ENCODE peak calls at places on chromosomes 11 and 22, in eight cellular contexts. H is mucosa of descending colon, L is uterus, U is HL-60, B is MM.1S, T is glutamatergic neuron, N is tibial artery, F is kidney. I is an unnamed sample.

GRCh38 chr22:49825944-49826602 is 1.6 kb downstream of the BRD1 start:
- DNase-seq in H (peak; percentile 62), L (no peak), U (peak; percentile 38), B (peak; percentile 26), T (no peak), N (no peak), F (peak; percentile 79), I (no peak)

GRCh38 chr22:35541254-35541748 is 670 bp downstream of the RASD2 start:
- DNase-seq in H (peak; percentile 63), L (no peak), U (no peak), B (no peak), T (no peak), N (no peak), F (no peak), I (no peak)

GRCh38 chr11:32838505-32839274 is 9.0 kb downstream of the PRRG4 start:
- DNase-seq in H (no peak), L (no peak), U (no peak), B (no peak), T (no peak), N (no peak), F (no peak), I (no peak)

GRCh38 chr11:131511794-131512193 is 141.4 kb downstream of the NTM start:
- DNase-seq in H (peak; percentile 57), L (no peak), U (peak; percentile 20), B (peak; percentile 88), T (peak; percentile 70), N (no peak), F (no peak), I (no peak)

GRCh38 chr11:126592496-126593410 is 237.3 kb downstream of the ST3GAL4 start:
- DNase-seq in H (no peak), L (no peak), U (no peak), B (no peak), T (no peak), N (no peak), F (no peak), I (no peak)

GRCh38 chr11:57213282-57214086 is 23.6 kb downstream of the APLNR start:
- DNase-seq in H (no peak), L (no peak), U (peak; percentile 33), B (no peak), T (peak; percentile 76), N (no peak), F (no peak), I (no peak)

GRCh38 chr22:17820879-17821439 is 46.7 kb upstream of the BID start:
- DNase-seq in H (no peak), L (no peak), U (no peak), B (no peak), T (no peak), N (no peak), F (no peak), I (no peak)

GRCh38 chr22:48198489-48199459 is 1436.3 kb downstream of the TBC1D22A start:
- DNase-seq in H (no peak), L (no peak), U (peak; percentile 48), B (no peak), T (no peak), N (no peak), F (no peak), I (no peak)

GRCh38 chr22:40975346-40975745 is 24.2 kb downstream of the RBX1 start:
- DNase-seq in H (no peak), L (no peak), U (no peak), B (no peak), T (no peak), N (no peak), F (no peak), I (peak; percentile 13)

GRCh38 chr11:34044664-34045485 is 6.7 kb upstream of the CAPRIN1 start:
- DNase-seq in H (no peak), L (no peak), U (peak; percentile 75), B (peak; percentile 36), T (peak; percentile 43), N (peak; percentile 24), F (no peak), I (peak; percentile 77)

GRCh38 chr22:40243891-40244290 is 66.2 kb downstream of the TNRC6B start:
- DNase-seq in H (no peak), L (no peak), U (peak; percentile 77), B (peak; percentile 46), T (no peak), N (no peak), F (no peak), I (no peak)

GRCh38 chr11:45179686-45180085 is 33.2 kb downstream of the PRDM11 start:
- DNase-seq in H (no peak), L (no peak), U (no peak), B (no peak), T (no peak), N (no peak), F (no peak), I (no peak)

GRCh38 chr11:14980854-14981253 is 8.7 kb upstream of the CALCA start:
- DNase-seq in H (no peak), L (no peak), U (no peak), B (no peak), T (no peak), N (no peak), F (no peak), I (peak; percentile 38)

GRCh38 chr11:32232516-32232915 is 141.6 kb downstream of the RCN1 start:
- DNase-seq in H (no peak), L (no peak), U (no peak), B (no peak), T (no peak), N (no peak), F (no peak), I (no peak)

GRCh38 chr11:118379497-118379896 is 20.1 kb downstream of the UBE4A start:
- DNase-seq in H (no peak), L (no peak), U (no peak), B (no peak), T (no peak), N (no peak), F (no peak), I (no peak)

GRCh38 chr22:37641251-37641949 is 1.9 kb downstream of the SH3BP1 start:
- DNase-seq in H (peak; percentile 73), L (no peak), U (no peak), B (no peak), T (no peak), N (no peak), F (no peak), I (no peak)

GRCh38 chr22:37638351-37639069 is 959 bp upstream of the SH3BP1 start:
- DNase-seq in H (peak; percentile 84), L (no peak), U (no peak), B (peak; percentile 76), T (no peak), N (no peak), F (no peak), I (no peak)

GRCh38 chr22:37639771-37640590 is 512 bp downstream of the SH3BP1 start:
- DNase-seq in H (peak; percentile 71), L (no peak), U (peak; percentile 85), B (no peak), T (no peak), N (no peak), F (no peak), I (no peak)

GRCh38 chr22:37639070-37639760 is at the start of gene SH3BP1:
- DNase-seq in H (peak; percentile 89), L (peak; percentile 71), U (no peak), B (peak; percentile 52), T (peak; percentile 72), N (no peak), F (peak; percentile 89), I (no peak)

DNA sequence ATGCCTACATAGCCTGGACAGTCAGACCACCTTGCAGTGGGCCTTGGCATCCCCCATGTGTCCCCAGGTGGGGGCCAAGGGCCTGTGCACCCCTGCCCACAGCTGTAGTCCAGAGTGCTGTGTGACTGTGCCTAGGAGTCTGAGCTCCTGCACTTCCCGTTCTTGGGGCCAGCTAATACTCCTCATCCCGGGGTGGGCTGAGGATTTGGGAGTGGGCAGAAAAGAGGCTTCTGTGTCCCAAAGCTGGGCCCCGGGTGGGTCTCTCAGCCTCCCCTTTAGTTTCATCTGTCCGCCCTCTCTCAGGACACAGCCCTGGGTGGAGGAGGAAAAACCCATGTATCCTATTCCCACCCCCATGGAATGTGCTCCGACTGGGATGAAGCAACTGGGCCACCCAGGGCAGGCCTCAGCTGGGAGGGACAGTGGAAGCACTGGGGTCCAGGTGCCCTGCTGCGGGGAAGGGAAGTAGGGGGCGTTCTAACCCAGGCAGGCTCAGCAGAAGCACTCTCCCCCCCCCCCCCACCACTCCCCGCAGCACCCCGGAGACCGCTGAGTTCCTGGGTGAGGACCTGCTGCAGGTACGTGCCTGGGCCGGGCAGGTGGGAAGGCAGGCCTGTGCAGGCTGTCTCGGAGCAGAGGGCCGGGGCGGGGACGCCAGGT is 1.3 kb downstream of the SH3BP1 start:
- DNase-seq in H (peak; percentile 68), L (no peak), U (no peak), B (no peak), T (no peak), N (no peak), F (no peak), I (no peak)
- TF ChIP-seq CTCF in H (no peak), L (no peak), U (no peak), B (no peak), T (no peak), N (no peak), F (no peak), I (no peak)

GRCh38 chr11:27694992-27695391 is 5.3 kb downstream of the BDNF start:
- DNase-seq in H (no peak), L (no peak), U (no peak), B (no peak), T (no peak), N (no peak), F (no peak), I (no peak)
- TF ChIP-seq CTCF in H (no peak), L (no peak), U (peak; percentile 9), B (peak; percentile 40), T (no peak), N (no peak), F (no peak), I (peak; percentile 39)

GRCh38 chr11:38416141-38416540 is 1818.1 kb upstream of the RAG2 start:
- DNase-seq in H (no peak), L (no peak), U (no peak), B (no peak), T (no peak), N (no peak), F (no peak), I (no peak)

GRCh38 chr11:38411149-38411548 is 1813.1 kb upstream of the RAG2 start:
- DNase-seq in H (no peak), L (no peak), U (no peak), B (no peak), T (peak; percentile 30), N (no peak), F (no peak), I (no peak)
- TF ChIP-seq CTCF in H (no peak), L (no peak), U (no peak), B (peak; percentile 11), T (peak; percentile 64), N (no peak), F (no peak), I (no peak)

DNA sequence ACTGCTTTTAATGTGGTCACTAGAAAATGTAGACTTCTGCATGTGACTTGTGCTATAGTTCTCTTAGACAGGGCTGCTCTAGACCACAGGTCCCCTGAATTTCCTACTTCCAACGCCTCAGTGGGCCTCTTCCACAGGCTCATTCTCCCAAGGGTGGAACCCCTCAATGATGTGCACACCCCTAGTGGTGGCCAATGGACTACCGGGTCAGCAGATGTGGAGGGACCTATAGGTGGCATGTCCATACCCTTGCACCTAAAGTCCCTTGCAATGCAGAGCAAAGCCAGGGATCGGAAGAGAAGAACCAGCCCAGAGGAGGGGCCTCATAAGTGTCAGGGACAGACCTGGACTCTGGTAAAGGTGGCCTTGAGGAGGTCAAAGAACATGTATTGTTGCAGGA is 20.0 kb downstream of the MMP13 start:
- DNase-seq in H (no peak), L (no peak), U (no peak), B (no peak), T (no peak), N (no peak), F (no peak), I (no peak)
- TF ChIP-seq CTCF in H (no peak), L (no peak), U (no peak), B (no peak), T (peak; percentile 10), N (no peak), F (no peak), I (peak; percentile 14)

I was measured in AG09309.